ENCODE peak calls at places on chromosome 1, in eight cellular contexts. Y is HEK293T; R is A549; P is OCI-LY7; S is activated T-helper 9 cell treated with anti-CD3 and anti-CD28 coated beads, Interleukin-2, amount 50 U/mL, for 16 hours; Z is activated effector memory CD4-positive, alpha-beta T cell treated with anti-CD3 and anti-CD28 coated beads, Interleukin-2, amount 50 U/mL, for 16 hours; Q is A673; H is NCI-H1105 treated with DMSO at 0.1 percent for 48 hours. N is an unnamed sample.

GRCh38 chr1:242454262-242455051 is 70.0 kb downstream of the PLD5 start:
- DNase-seq in Y (peak), R (peak), P (peak), S (no peak), Z (no peak), Q (peak), H (peak), N (peak)

GRCh38 chr1:225848044-225848955 is 33.9 kb downstream of the TMEM63A start:
- DNase-seq in Y (no peak), R (no peak), P (peak), S (no peak), Z (no peak), Q (peak), H (no peak), N (peak)

GRCh38 chr1:55951291-55951690 is 628.1 kb downstream of the PLPP3 start:
- DNase-seq in Y (no peak), R (no peak), P (no peak), S (no peak), Z (no peak), Q (no peak), H (no peak), N (no peak)

GRCh38 chr1:162070825-162071224 is 1.3 kb downstream of the NOS1AP start:
- DNase-seq in Y (no peak), R (no peak), P (no peak), S (no peak), Z (no peak), Q (no peak), H (no peak), N (peak)

GRCh38 chr1:112507896-112508241 is 896 bp upstream of the WNT2B start:
- DNase-seq in Y (peak), R (peak), P (peak), S (peak), Z (peak), Q (peak), H (no peak), N (no peak)

GRCh38 chr1:110829955-110830553 is 42.9 kb upstream of the CD53 start:
- DNase-seq in Y (peak), R (peak), P (peak), S (no peak), Z (no peak), Q (peak), H (peak), N (peak)

GRCh38 chr1:6813165-6813564 is 27.9 kb downstream of the CAMTA1 start:
- DNase-seq in Y (no peak), R (no peak), P (no peak), S (no peak), Z (no peak), Q (no peak), H (no peak), N (no peak)

GRCh38 chr1:33123266-33123665 is 42.3 kb downstream of the AZIN2 start:
- DNase-seq in Y (no peak), R (no peak), P (no peak), S (no peak), Z (no peak), Q (no peak), H (no peak), N (no peak)

GRCh38 chr1:201686709-201687455 is 142.1 kb upstream of the IPO9 start:
- DNase-seq in Y (no peak), R (peak), P (no peak), S (no peak), Z (no peak), Q (peak), H (peak), N (peak)